ENCODE peak calls at places on chromosomes 4 and X, in seven cellular contexts. L is SK-N-SH; U is activated CD4-positive, alpha-beta T cell treated with anti-CD3 and anti-CD28 coated beads, Interleukin-2, amount 10 ng/mL, durations not matched to agents 7 days and 5 days; J is lower lobe of right lung; Z is HT1080; D is activated CD8-positive, alpha-beta T cell treated with anti-CD3 and anti-CD28 coated beads for 36 hours; S is PC-3. M is an unnamed sample.
A peak's percentile ranks its signal among the peaks of the same experiment; 100 is the strongest.

GRCh38 chr4:11480683-11481082 is 52.0 kb upstream of the HS3ST1 start:
- DNase-seq in D (peak; percentile 51), J (peak; percentile 52), L (no peak), Z (peak; percentile 83), U (peak; percentile 36), S (peak; percentile 30), M (no peak)

GRCh38 chr4:15706646-15707362 is 3.9 kb downstream of the BST1 start:
- DNase-seq in L (no peak), D (no peak), S (no peak), Z (no peak), U (no peak), J (no peak), M (no peak)

GRCh38 chrX:150084474-150085229 is 146.4 kb upstream of the EOLA2 start:
- DNase-seq in S (peak; percentile 87), L (no peak), J (no peak), U (no peak), D (no peak), Z (peak; percentile 68), M (no peak)

GRCh38 chrX:151082077-151082948 is 94.1 kb upstream of the GPR50 start:
- DNase-seq in L (peak; percentile 79), D (peak; percentile 71), S (peak; percentile 66), Z (peak; percentile 32), J (peak; percentile 76), U (peak; percentile 50), M (peak; percentile 87)

GRCh38 chr4:8534129-8534528 is 46.1 kb upstream of the GPR78 start:
- DNase-seq in U (no peak), D (no peak), J (no peak), L (no peak), Z (no peak), S (peak; percentile 92), M (no peak)

GRCh38 chr4:38322709-38323108 is 341.3 kb upstream of the KLF3 start:
- DNase-seq in S (peak; percentile 44), D (no peak), Z (peak; percentile 86), J (no peak), L (no peak), U (no peak), M (no peak)

GRCh38 chr4:101724093-101724492 is 66.4 kb upstream of the BANK1 start:
- DNase-seq in Z (no peak), U (no peak), J (no peak), L (no peak), D (peak; percentile 8), S (no peak), M (no peak)

GRCh38 chr4:94848326-94848725 is 90.6 kb downstream of the BMPR1B start:
- DNase-seq in Z (no peak), D (no peak), S (no peak), U (no peak), J (no peak), L (no peak), M (no peak)

GRCh38 chr4:113899260-113900177 is 79.9 kb downstream of the ARSJ start:
- DNase-seq in D (peak; percentile 59), L (no peak), S (no peak), U (peak; percentile 37), J (no peak), Z (no peak), M (no peak)

GRCh38 chrX:109716431-109717028 is 16.5 kb downstream of the ACSL4 start:
- DNase-seq in Z (no peak), L (no peak), J (no peak), S (no peak), U (no peak), D (no peak), M (no peak)

GRCh38 chr4:55291227-55291629 is 54.8 kb upstream of the SRD5A3 start:
- DNase-seq in J (peak; percentile 49), D (no peak), Z (no peak), L (no peak), U (no peak), S (no peak), M (no peak)

GRCh38 chr4:53365121-53365485 is 758 bp downstream of the SCFD2 start:
- DNase-seq in D (peak; percentile 23), U (peak; percentile 17), J (no peak), L (peak; percentile 50), S (peak; percentile 47), Z (peak; percentile 27), M (no peak)

GRCh38 chrX:118116308-118117068 is at the start of gene KLHL13:
- DNase-seq in Z (peak; percentile 3), S (peak; percentile 33), D (peak; percentile 19), L (peak; percentile 92), U (peak; percentile 6), J (peak; percentile 27), M (peak; percentile 74)

GRCh38 chrX:12292996-12293765 is 154.9 kb downstream of the FRMPD4 start:
- DNase-seq in Z (no peak), J (no peak), U (no peak), L (no peak), D (no peak), S (no peak), M (no peak)

GRCh38 chr4:7266525-7267292 is 74.4 kb downstream of the SORCS2 start:
- DNase-seq in Z (peak; percentile 97), U (no peak), L (no peak), D (no peak), J (no peak), S (peak; percentile 90), M (no peak)

GRCh38 chrX:155022587-155022986 is at the start of gene F8:
- DNase-seq in U (no peak), L (no peak), D (no peak), J (no peak), S (no peak), Z (no peak), M (no peak)

GRCh38 chrX:68832101-68832416 is 3.2 kb downstream of the EFNB1 start:
- DNase-seq in S (peak; percentile 70), U (no peak), Z (peak; percentile 70), D (peak; percentile 55), J (peak; percentile 58), L (peak; percentile 58), M (peak; percentile 43)

GRCh38 chr4:113212613-113213012 is 163.2 kb downstream of the ANK2 start:
- DNase-seq in Z (no peak), L (no peak), U (no peak), D (no peak), S (no peak), J (no peak), M (peak; percentile 14)

GRCh38 chr4:89352541-89352940 is 44.9 kb upstream of the GPRIN3 start:
- DNase-seq in J (no peak), Z (no peak), L (no peak), S (no peak), U (no peak), D (no peak), M (no peak)

GRCh38 chr4:20829958-20830357 is 129.7 kb downstream of the PACRGL start:
- DNase-seq in L (no peak), D (no peak), J (no peak), U (no peak), Z (peak; percentile 24), S (peak; percentile 9), M (no peak)

GRCh38 chr4:102817021-102817605 is 10.2 kb downstream of the UBE2D3 start:
- DNase-seq in D (no peak), Z (no peak), S (no peak), J (no peak), L (no peak), U (no peak), M (no peak)

GRCh38 chr4:54231419-54232150 is 2.5 kb downstream of the PDGFRA start:
- DNase-seq in U (no peak), D (no peak), S (no peak), L (peak; percentile 77), J (no peak), Z (no peak), M (peak; percentile 58)

GRCh38 chrX:99705696-99706095 is 704.4 kb downstream of the PCDH19 start:
- DNase-seq in D (no peak), S (no peak), L (no peak), J (no peak), U (no peak), Z (peak; percentile 2), M (no peak)

GRCh38 chr4:141248029-141248428 is 27.3 kb downstream of the ZNF330 start:
- DNase-seq in Z (peak; percentile 42), L (no peak), S (no peak), D (no peak), J (peak; percentile 74), U (no peak), M (no peak)

GRCh38 chrX:130769835-130770234 is 133.2 kb downstream of the ENOX2 start:
- DNase-seq in J (no peak), S (no peak), D (no peak), L (no peak), Z (no peak), U (no peak), M (no peak)

GRCh38 chr4:139403457-139403856 is 50.5 kb upstream of the RAB33B start:
- DNase-seq in S (peak; percentile 10), J (no peak), Z (no peak), D (no peak), L (no peak), U (no peak), M (no peak)

GRCh38 chrX:23554304-23554703 is 113.0 kb upstream of the PRDX4 start:
- DNase-seq in L (peak; percentile 10), U (no peak), S (peak; percentile 68), D (no peak), J (no peak), Z (peak; percentile 4), M (peak; percentile 10)

GRCh38 chr4:60033826-60034225 is 1166.3 kb upstream of the ADGRL3 start:
- DNase-seq in J (no peak), S (no peak), L (no peak), Z (no peak), U (no peak), D (no peak), M (no peak)

GRCh38 chr4:55854132-55854531 is 684 bp downstream of the EXOC1 start:
- DNase-seq in S (peak; percentile 14), U (no peak), L (peak; percentile 14), D (peak; percentile 13), Z (no peak), J (no peak), M (peak; percentile 7)

GRCh38 chr4:21827575-21827974 is 121.0 kb downstream of the KCNIP4 start:
- DNase-seq in S (peak; percentile 53), L (no peak), J (no peak), D (no peak), Z (no peak), U (no peak), M (no peak)

GRCh38 chr4:87938746-87939145 is 36.8 kb upstream of the SPP1 start:
- DNase-seq in U (no peak), J (no peak), Z (no peak), D (no peak), S (no peak), L (no peak), M (no peak)

GRCh38 chr4:88963817-88964216 is 93.2 kb downstream of the FAM13A start:
- DNase-seq in L (no peak), U (no peak), S (peak; percentile 79), J (no peak), Z (no peak), D (no peak), M (no peak)

GRCh38 chr4:151644625-151645024 is 116.2 kb downstream of the GATB start:
- DNase-seq in J (no peak), D (peak; percentile 34), S (peak; percentile 38), Z (peak; percentile 18), L (peak; percentile 57), U (no peak), M (peak; percentile 53)

GRCh38 chrX:70508296-70508911 is 63.8 kb downstream of the DLG3 start:
- DNase-seq in S (peak; percentile 52), U (no peak), Z (peak; percentile 53), J (no peak), D (peak; percentile 56), L (no peak), M (no peak)

M was measured in retina.